ENCODE peak calls at places on chromosomes 5 and 9, in seven cellular contexts. T is HCT116, A is SK-N-SH, E is GM12878, M is H1, X is HepG2, J is K562. S is an unnamed sample.

GRCh38 chr9:121597693-121598166 is 53.7 kb upstream of the DAB2IP start:
- DNase-seq in T (no peak), A (no peak), E (no peak), M (no peak), X (no peak), J (no peak), S (no peak)

GRCh38 chr5:137398751-137399150 is 100.4 kb downstream of the SPOCK1 start:
- DNase-seq in T (no peak), A (no peak), E (no peak), M (no peak), X (no peak), J (no peak), S (no peak)

GRCh38 chr9:70120834-70121510 is 77.3 kb downstream of the MAMDC2 start:
- DNase-seq in T (no peak), A (peak), E (no peak), M (no peak), X (no peak), J (no peak), S (peak)

GRCh38 chr5:139847790-139848507 is 52.3 kb downstream of the PSD2 start:
- DNase-seq in T (no peak), A (peak), E (no peak), M (no peak), X (no peak), J (peak), S (peak)

GRCh38 chr9:34551751-34552605 is 29.2 kb upstream of the ENHO start:
- DNase-seq in T (no peak), A (peak), E (no peak), M (no peak), X (no peak), J (no peak), S (no peak)

GRCh38 chr5:78534148-78535009 is 114.2 kb downstream of the LHFPL2 start:
- DNase-seq in T (no peak), A (no peak), E (no peak), M (no peak), X (no peak), J (peak), S (no peak)

GRCh38 chr9:103168254-103168653 is 173.1 kb downstream of the CYLC2 start:
- DNase-seq in T (no peak), A (no peak), E (no peak), M (no peak), X (no peak), J (no peak), S (no peak)

GRCh38 chr9:115198018-115198417 is 80.1 kb upstream of the TNC start:
- DNase-seq in T (no peak), A (peak), E (no peak), M (no peak), X (no peak), J (no peak), S (no peak)

GRCh38 chr9:115202181-115202580 is 84.2 kb upstream of the TNC start:
- DNase-seq in T (no peak), A (no peak), E (no peak), M (no peak), X (no peak), J (no peak), S (no peak)

GRCh38 chr9:27865031-27865438 is 291.8 kb upstream of the C9orf72 start:
- DNase-seq in T (no peak), A (no peak), E (no peak), M (no peak), X (no peak), J (no peak), S (no peak)

GRCh38 chr9:108743901-108744371 is 111.8 kb downstream of the ACTL7B start:
- DNase-seq in T (no peak), A (no peak), E (no peak), M (no peak), X (peak), J (no peak), S (peak)

GRCh38 chr9:83955985-83956287 is 24.1 kb downstream of the HNRNPK start:
- DNase-seq in T (no peak), A (no peak), E (no peak), M (no peak), X (peak), J (no peak), S (no peak)

GRCh38 chr9:131676431-131676972 is 63.4 kb downstream of the RAPGEF1 start:
- DNase-seq in T (no peak), A (no peak), E (peak), M (no peak), X (no peak), J (no peak), S (no peak)

GRCh38 chr5:67476531-67476930 is 279.9 kb upstream of the CD180 start:
- DNase-seq in T (no peak), A (no peak), E (no peak), M (no peak), X (no peak), J (no peak), S (no peak)

GRCh38 chr9:109319631-109320233 is 1.1 kb downstream of the EPB41L4B start:
- DNase-seq in T (no peak), A (peak), E (no peak), M (no peak), X (no peak), J (no peak), S (no peak)

GRCh38 chr5:14871084-14871572 is 450 bp downstream of the ANKH start:
- DNase-seq in T (no peak), A (no peak), E (no peak), M (no peak), X (no peak), J (no peak), S (no peak)

GRCh38 chr9:127545196-127546124 is 66.6 kb upstream of the STXBP1 start:
- DNase-seq in T (no peak), A (no peak), E (no peak), M (no peak), X (peak), J (peak), S (peak)

GRCh38 chr5:161507591-161507990 is 38.9 kb downstream of the GABRB2 start:
- DNase-seq in T (no peak), A (no peak), E (no peak), M (no peak), X (no peak), J (no peak), S (no peak)

GRCh38 chr5:56310711-56311204 is 77.6 kb upstream of the ANKRD55 start:
- DNase-seq in T (no peak), A (peak), E (no peak), M (no peak), X (no peak), J (peak), S (no peak)

GRCh38 chr9:132114102-132114707 is 34.5 kb upstream of the MED27 start:
- DNase-seq in T (no peak), A (no peak), E (no peak), M (no peak), X (peak), J (peak), S (peak)

GRCh38 chr5:6736524-6737042 is 23.4 kb downstream of the TENT4A start:
- DNase-seq in T (no peak), A (no peak), E (no peak), M (no peak), X (no peak), J (no peak), S (no peak)

GRCh38 chr5:81288021-81288433 is 13.4 kb upstream of the ZCCHC9 start:
- DNase-seq in T (no peak), A (no peak), E (no peak), M (no peak), X (no peak), J (no peak), S (no peak)

GRCh38 chr5:180910735-180911134 is 11.8 kb downstream of the BTNL8 start:
- DNase-seq in T (no peak), A (no peak), E (no peak), M (no peak), X (no peak), J (peak), S (no peak)

GRCh38 chr5:173012882-173013281 is 29.3 kb downstream of the ATP6V0E1 start:
- DNase-seq in T (no peak), A (no peak), E (no peak), M (no peak), X (no peak), J (no peak), S (no peak)

GRCh38 chr9:137772281-137772873 is 105.2 kb upstream of the CACNA1B start:
- DNase-seq in T (no peak), A (no peak), E (no peak), M (no peak), X (no peak), J (peak), S (peak)

GRCh38 chr9:37119907-37120839 is at the start of gene ZCCHC7:
- DNase-seq in T (peak), A (peak), E (peak), M (peak), X (peak), J (peak), S (peak)

GRCh38 chr9:131500377-131500776 is 2.3 kb upstream of the POMT1 start:
- DNase-seq in T (no peak), A (no peak), E (no peak), M (no peak), X (no peak), J (no peak), S (no peak)

GRCh38 chr9:89473762-89474469 is 24.0 kb downstream of the SEMA4D start:
- DNase-seq in T (no peak), A (no peak), E (no peak), M (no peak), X (no peak), J (no peak), S (peak)

GRCh38 chr9:113907282-113907681 is 31.2 kb downstream of the ZNF618 start:
- DNase-seq in T (no peak), A (no peak), E (no peak), M (no peak), X (no peak), J (no peak), S (no peak)
- TF ChIP-seq JUND in T (no peak), A (no peak), E (no peak), M (no peak), X (no peak), J (no peak), S (no peak)

DNA sequence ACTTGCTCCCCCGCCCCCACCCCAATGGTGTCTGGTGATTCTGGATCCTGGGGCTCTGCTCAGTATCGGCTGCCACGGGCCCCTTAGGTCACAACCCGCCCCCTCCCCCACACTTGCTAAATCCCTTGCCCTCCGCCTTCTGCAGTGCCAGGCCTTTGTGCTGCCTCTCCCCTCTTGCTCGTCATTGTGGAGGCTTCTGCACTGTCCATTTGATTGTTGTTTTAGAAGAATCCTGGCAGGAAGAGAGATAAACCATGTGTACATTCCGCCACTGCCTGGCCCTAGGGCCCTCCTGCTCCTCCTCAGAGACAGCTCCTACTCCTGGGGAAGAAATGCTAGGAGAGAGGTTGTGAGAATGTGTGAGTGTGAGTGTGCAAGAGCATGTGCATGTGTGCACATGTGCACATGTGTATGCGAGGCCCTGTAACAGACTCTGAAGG is 50.3 kb downstream of the MVB12B start:
- DNase-seq in T (no peak), A (peak), E (no peak), M (no peak), X (peak), J (no peak), S (no peak)
- TF ChIP-seq JUND in T (no peak), A (no peak), E (no peak), M (no peak), X (no peak), J (no peak), S (no peak)

GRCh38 chr9:86407022-86407421 is 52.8 kb upstream of the TUT7 start:
- DNase-seq in T (no peak), A (no peak), E (no peak), M (no peak), X (peak), J (no peak), S (no peak)
- TF ChIP-seq JUND in T (no peak), A (no peak), E (no peak), M (no peak), X (no peak), J (no peak), S (no peak)

GRCh38 chr9:77251050-77251449 is 73.7 kb downstream of the VPS13A start:
- DNase-seq in T (no peak), A (no peak), E (no peak), M (no peak), X (no peak), J (no peak), S (no peak)
- TF ChIP-seq JUND in T (no peak), A (no peak), E (no peak), M (no peak), X (no peak), J (no peak), S (no peak)

GRCh38 chr5:179267071-179267670 is 78.1 kb downstream of the ADAMTS2 start:
- DNase-seq in T (no peak), A (peak), E (no peak), M (no peak), X (no peak), J (no peak), S (no peak)

GRCh38 chr5:179264053-179264540 is 81.2 kb downstream of the ADAMTS2 start:
- DNase-seq in T (no peak), A (peak), E (no peak), M (no peak), X (no peak), J (no peak), S (no peak)

GRCh38 chr5:179266291-179267070 is 78.8 kb downstream of the ADAMTS2 start:
- DNase-seq in T (no peak), A (peak), E (no peak), M (no peak), X (no peak), J (no peak), S (no peak)

GRCh38 chr5:179264641-179265528 is 80.4 kb downstream of the ADAMTS2 start:
- DNase-seq in T (no peak), A (peak), E (no peak), M (no peak), X (peak), J (no peak), S (no peak)

DNA sequence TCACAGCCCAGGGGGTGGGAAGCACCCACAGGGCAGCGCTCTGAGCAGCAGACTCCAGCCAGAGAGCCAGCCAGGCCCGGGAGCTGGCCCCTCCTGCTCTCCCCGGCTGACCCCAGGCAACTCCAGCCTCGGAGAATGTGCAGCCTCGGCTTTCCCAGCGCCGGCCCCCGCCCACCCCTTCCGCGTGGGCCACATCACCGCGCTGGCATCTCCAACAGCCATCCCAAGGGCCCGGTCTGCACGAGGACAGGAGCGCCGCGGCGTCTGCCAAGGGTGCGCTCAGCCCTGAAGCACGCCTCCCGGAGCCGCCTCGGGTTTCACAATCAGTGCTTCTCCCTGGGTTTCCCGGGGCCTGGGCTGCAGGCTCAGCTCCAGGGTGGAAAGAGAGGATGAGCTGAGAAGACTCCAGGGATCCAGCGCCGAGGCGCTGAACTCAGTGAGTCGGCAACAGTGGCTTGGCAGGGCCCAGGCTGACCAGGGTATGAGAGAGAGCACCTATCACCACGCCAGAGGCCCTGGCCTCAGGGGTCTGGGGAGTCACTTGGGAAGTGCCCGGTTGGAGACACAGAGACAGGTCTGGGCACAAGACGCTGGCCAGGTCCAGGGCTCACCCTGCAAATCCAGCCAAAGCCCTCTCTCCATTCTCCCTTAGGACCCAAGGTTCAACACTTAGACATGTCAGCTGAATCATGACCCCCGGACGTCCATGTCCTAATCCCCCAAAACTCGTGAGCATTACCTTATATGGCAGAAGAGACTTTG is 79.6 kb downstream of the ADAMTS2 start:
- DNase-seq in T (no peak), A (peak), E (no peak), M (no peak), X (no peak), J (no peak), S (no peak)
- TF ChIP-seq JUND in T (no peak), A (no peak), E (no peak), M (no peak), X (no peak), J (no peak), S (no peak)

GRCh38 chr9:128603697-128604096 is 51.3 kb downstream of the SPTAN1 start:
- DNase-seq in T (no peak), A (no peak), E (no peak), M (no peak), X (no peak), J (no peak), S (no peak)

GRCh38 chr9:128611600-128612394 is 44.9 kb downstream of the DYNC2I2 start:
- DNase-seq in T (no peak), A (no peak), E (no peak), M (no peak), X (no peak), J (no peak), S (no peak)

GRCh38 chr9:128610889-128611288 is 45.8 kb downstream of the DYNC2I2 start:
- DNase-seq in T (no peak), A (no peak), E (no peak), M (no peak), X (no peak), J (no peak), S (no peak)

DNA sequence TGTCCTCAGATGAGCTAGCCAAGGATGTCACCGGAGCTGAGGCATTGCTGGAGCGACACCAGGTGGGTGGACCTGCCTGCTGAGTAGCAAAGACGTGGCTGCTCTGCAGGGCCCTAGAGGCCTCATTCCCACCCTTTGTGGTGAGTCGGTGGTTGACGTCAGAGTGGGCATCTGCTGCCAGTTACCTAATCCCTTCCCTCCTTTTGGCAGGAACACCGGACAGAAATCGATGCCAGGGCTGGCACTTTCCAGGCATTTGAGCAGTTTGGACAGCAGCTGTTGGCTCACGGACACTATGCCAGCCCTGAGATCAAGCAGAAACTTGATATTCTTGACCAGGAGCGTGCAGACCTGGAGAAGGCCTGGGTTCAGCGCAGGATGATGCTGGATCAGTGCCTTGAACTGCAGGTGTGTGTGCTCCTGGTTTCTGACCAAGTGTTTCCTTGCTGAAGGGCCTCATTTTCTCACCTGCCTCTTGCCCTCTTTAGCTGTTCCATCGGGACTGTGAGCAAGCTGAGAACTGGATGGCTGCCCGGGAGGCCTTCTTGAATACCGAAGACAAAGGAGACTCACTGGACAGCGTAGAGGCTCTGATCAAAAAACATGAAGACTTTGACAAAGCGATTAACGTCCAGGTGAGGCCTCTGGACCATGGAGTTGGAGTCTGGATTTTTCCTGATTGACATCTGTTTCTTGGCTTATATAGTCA is 48.9 kb downstream of the DYNC2I2 start:
- DNase-seq in T (no peak), A (no peak), E (no peak), M (no peak), X (no peak), J (no peak), S (no peak)
- TF ChIP-seq JUND in T (no peak), A (no peak), E (no peak), M (no peak), X (no peak), J (no peak), S (no peak)

GRCh38 chr5:103587185-103587748 is 24.7 kb upstream of the NUDT12 start:
- DNase-seq in T (no peak), A (peak), E (no peak), M (no peak), X (peak), J (no peak), S (peak)
- TF ChIP-seq JUND in T (no peak), A (no peak), E (no peak), M (no peak), X (no peak), J (no peak), S (no peak)

GRCh38 chr5:82360043-82360442 is 81.9 kb upstream of the RPS23 start:
- DNase-seq in T (no peak), A (no peak), E (no peak), M (no peak), X (no peak), J (no peak), S (no peak)

GRCh38 chr5:82356808-82357671 is 78.9 kb upstream of the RPS23 start:
- DNase-seq in T (peak), A (no peak), E (peak), M (no peak), X (peak), J (peak), S (no peak)

GRCh38 chr5:82355921-82356454 is 77.8 kb upstream of the RPS23 start:
- DNase-seq in T (no peak), A (no peak), E (no peak), M (no peak), X (no peak), J (no peak), S (no peak)

GRCh38 chr5:82359286-82359685 is 81.1 kb upstream of the RPS23 start:
- DNase-seq in T (no peak), A (no peak), E (no peak), M (no peak), X (no peak), J (no peak), S (no peak)

DNA sequence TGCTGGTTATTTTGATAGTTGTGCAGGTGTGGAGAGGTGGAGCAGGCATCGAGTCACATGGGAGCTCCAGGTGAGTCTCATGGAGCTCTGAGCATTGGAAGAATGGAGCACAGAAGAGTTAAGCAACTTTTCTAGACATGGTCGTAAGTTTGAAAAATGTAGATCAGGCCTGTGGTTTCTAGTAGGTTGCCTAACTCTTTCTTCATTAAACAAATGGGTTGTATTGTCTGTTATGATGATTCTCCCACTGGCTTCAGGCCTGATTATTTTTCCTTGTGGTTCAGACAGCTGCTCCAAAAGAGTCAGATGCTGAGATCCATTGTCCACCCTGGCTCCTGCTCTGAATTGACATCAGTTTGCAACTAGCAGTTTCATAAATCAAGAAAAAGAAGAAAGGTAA is 80.3 kb upstream of the RPS23 start:
- DNase-seq in T (no peak), A (no peak), E (no peak), M (no peak), X (no peak), J (no peak), S (no peak)
- TF ChIP-seq JUND in T (no peak), A (no peak), E (no peak), M (no peak), X (no peak), J (no peak), S (no peak)

S was measured in T47D.